ENCODE peak calls at places on chromosomes 6 and 20, in five cellular contexts. One of them, this sample, is unnamed.

GRCh38 chr6:148423601-148424270 is 81.1 kb downstream of the SASH1 start:
- DNase-seq in SW 1271: no peak
- DNase-seq in stimulated activated CD4-positive, alpha-beta T cell treated with anti-CD3 and anti-CD28 coated beads, Interleukin-1b, Interleukin-23, amount 100 ng/mL, for 24 hours: no peak
- DNase-seq in memory B cell: no peak
- DNase-seq in progenitor cell of endocrine pancreas: no peak
- DNase-seq in this sample: no peak

GRCh38 chr6:6230286-6230685 is 90.2 kb downstream of the F13A1 start:
- DNase-seq in SW 1271: no peak
- DNase-seq in stimulated activated CD4-positive, alpha-beta T cell treated with anti-CD3 and anti-CD28 coated beads, Interleukin-1b, Interleukin-23, amount 100 ng/mL, for 24 hours: no peak
- DNase-seq in memory B cell: no peak
- DNase-seq in progenitor cell of endocrine pancreas: no peak
- DNase-seq in this sample: no peak

GRCh38 chr6:21101694-21102093 is 491.9 kb upstream of the SOX4 start:
- DNase-seq in SW 1271: no peak
- DNase-seq in stimulated activated CD4-positive, alpha-beta T cell treated with anti-CD3 and anti-CD28 coated beads, Interleukin-1b, Interleukin-23, amount 100 ng/mL, for 24 hours: no peak
- DNase-seq in memory B cell: no peak
- DNase-seq in progenitor cell of endocrine pancreas: no peak
- DNase-seq in this sample: no peak

GRCh38 chr6:132907915-132908314 is 93.5 kb downstream of the RPS12 start:
- DNase-seq in SW 1271: no peak
- DNase-seq in stimulated activated CD4-positive, alpha-beta T cell treated with anti-CD3 and anti-CD28 coated beads, Interleukin-1b, Interleukin-23, amount 100 ng/mL, for 24 hours: no peak
- DNase-seq in memory B cell: no peak
- DNase-seq in progenitor cell of endocrine pancreas: no peak
- DNase-seq in this sample: peak

GRCh38 chr20:44217342-44218092 is 6.9 kb upstream of the OSER1 start:
- DNase-seq in SW 1271: no peak
- DNase-seq in stimulated activated CD4-positive, alpha-beta T cell treated with anti-CD3 and anti-CD28 coated beads, Interleukin-1b, Interleukin-23, amount 100 ng/mL, for 24 hours: peak
- DNase-seq in memory B cell: peak
- DNase-seq in progenitor cell of endocrine pancreas: peak
- DNase-seq in this sample: peak

GRCh38 chr6:2725999-2726567 is 24.6 kb downstream of the MYLK4 start:
- DNase-seq in SW 1271: no peak
- DNase-seq in stimulated activated CD4-positive, alpha-beta T cell treated with anti-CD3 and anti-CD28 coated beads, Interleukin-1b, Interleukin-23, amount 100 ng/mL, for 24 hours: no peak
- DNase-seq in memory B cell: no peak
- DNase-seq in progenitor cell of endocrine pancreas: no peak
- DNase-seq in this sample: peak

GRCh38 chr6:55578537-55579363 is at the start of gene HMGCLL1:
- DNase-seq in SW 1271: no peak
- DNase-seq in stimulated activated CD4-positive, alpha-beta T cell treated with anti-CD3 and anti-CD28 coated beads, Interleukin-1b, Interleukin-23, amount 100 ng/mL, for 24 hours: no peak
- DNase-seq in memory B cell: no peak
- DNase-seq in progenitor cell of endocrine pancreas: peak
- DNase-seq in this sample: no peak

GRCh38 chr6:21586300-21586699 is 7.3 kb upstream of the SOX4 start:
- DNase-seq in SW 1271: no peak
- DNase-seq in stimulated activated CD4-positive, alpha-beta T cell treated with anti-CD3 and anti-CD28 coated beads, Interleukin-1b, Interleukin-23, amount 100 ng/mL, for 24 hours: no peak
- DNase-seq in memory B cell: no peak
- DNase-seq in progenitor cell of endocrine pancreas: no peak
- DNase-seq in this sample: no peak

This sample was measured in fibroblast of mammary gland.